ENCODE peak calls at places on chromosomes 5 and 9, in seven cellular contexts. G, F, N, R, K, I and M are unnamed samples.

GRCh38 chr9:114697951-114698351 is 16.0 kb upstream of the TEX48 start:
- DNase-seq in F (no peak), I (no peak), K (no peak), N (no peak), G (no peak), R (no peak), M (no peak)

GRCh38 chr9:122366074-122366672 is 4.7 kb upstream of the PTGS1 start:
- DNase-seq in N (no peak), R (peak), G (no peak), K (peak), I (no peak), F (no peak), M (no peak)

GRCh38 chr5:168422431-168422830 is 63.8 kb upstream of the RARS1 start:
- DNase-seq in G (no peak), R (no peak), F (peak), N (no peak), K (no peak), I (peak), M (no peak)

GRCh38 chr9:88237454-88238280 is 99.4 kb upstream of the SPATA31C2 start:
- DNase-seq in N (no peak), F (no peak), G (no peak), K (no peak), I (no peak), R (no peak), M (no peak)

GRCh38 chr9:131279196-131279926 is 3.1 kb upstream of the FAM78A start:
- DNase-seq in N (no peak), R (no peak), K (no peak), G (no peak), I (no peak), F (no peak), M (no peak)

GRCh38 chr9:134045841-134046544 is 20.7 kb downstream of the BRD3OS start:
- DNase-seq in K (no peak), I (no peak), N (no peak), G (no peak), F (no peak), R (no peak), M (no peak)

GRCh38 chr5:72510610-72511121 is 3.5 kb upstream of the ZNF366 start:
- DNase-seq in R (no peak), I (no peak), G (peak), N (no peak), K (peak), F (no peak), M (no peak)

GRCh38 chr9:78788101-78788500 is 491.2 kb downstream of the PSAT1 start:
- DNase-seq in G (no peak), F (no peak), I (no peak), K (peak), N (no peak), R (no peak), M (no peak)

GRCh38 chr5:158660726-158661125 is 439.0 kb downstream of the EBF1 start:
- DNase-seq in G (no peak), F (no peak), K (no peak), N (no peak), I (no peak), R (no peak), M (no peak)

GRCh38 chr5:142740903-142741302 is 29.3 kb upstream of the ARHGAP26 start:
- DNase-seq in R (no peak), G (no peak), I (no peak), F (no peak), N (no peak), K (no peak), M (no peak)

GRCh38 chr9:98738741-98739140 is 30.0 kb upstream of the GABBR2 start:
- DNase-seq in K (no peak), I (no peak), N (no peak), F (no peak), R (no peak), G (no peak), M (no peak)

GRCh38 chr5:160938532-160938931 is 86.5 kb upstream of the ATP10B start:
- DNase-seq in R (no peak), K (no peak), N (no peak), I (no peak), F (no peak), G (peak), M (peak)

GRCh38 chr5:93723005-93723404 is 18.4 kb downstream of the POU5F2 start:
- DNase-seq in R (no peak), F (no peak), K (peak), N (no peak), G (no peak), I (no peak), M (no peak)

GRCh38 chr9:86287013-86287412 is 4.7 kb upstream of the ISCA1 start:
- DNase-seq in K (no peak), R (no peak), F (no peak), N (no peak), G (no peak), I (peak), M (no peak)

GRCh38 chr9:136713555-136713949 is 1.2 kb downstream of the DIPK1B start:
- DNase-seq in N (no peak), K (peak), G (no peak), R (no peak), F (no peak), I (no peak), M (no peak)

GRCh38 chr9:32427111-32427873 is 42.8 kb downstream of the ACO1 start:
- DNase-seq in G (no peak), K (no peak), R (no peak), I (no peak), F (no peak), N (no peak), M (peak)

GRCh38 chr9:93659837-93660177 is 83.4 kb downstream of the PHF2 start:
- DNase-seq in G (no peak), N (no peak), R (peak), F (no peak), K (no peak), I (no peak), M (no peak)

GRCh38 chr9:130183133-130183762 is 11.0 kb downstream of the NCS1 start:
- DNase-seq in N (no peak), R (no peak), G (peak), F (no peak), K (no peak), I (peak), M (no peak)

GRCh38 chr5:176447538-176447981 is 625 bp upstream of the FAF2 start:
- DNase-seq in K (no peak), F (no peak), I (no peak), N (peak), R (peak), G (peak), M (no peak)

GRCh38 chr5:43007911-43008368 is 32.2 kb downstream of the ANXA2R start:
- DNase-seq in I (peak), N (peak), K (peak), R (peak), G (no peak), F (no peak), M (peak)

GRCh38 chr5:14818931-14819790 is 52.4 kb downstream of the ANKH start:
- DNase-seq in N (no peak), G (no peak), I (no peak), F (no peak), R (no peak), K (no peak), M (no peak)

GRCh38 chr5:1744393-1745189 is 55.0 kb downstream of the MRPL36 start:
- DNase-seq in G (no peak), F (no peak), I (no peak), K (no peak), R (peak), N (no peak), M (no peak)

GRCh38 chr9:25716220-25716872 is 38.1 kb upstream of the TUSC1 start:
- DNase-seq in K (peak), G (peak), R (peak), I (peak), F (no peak), N (peak), M (peak)

GRCh38 chr9:88011005-88011766 is 36.9 kb upstream of the CDK20 start:
- DNase-seq in I (peak), R (no peak), K (no peak), F (no peak), N (no peak), G (no peak), M (no peak)

GRCh38 chr9:129702563-129702962 is 37.1 kb downstream of the PRRX2 start:
- DNase-seq in I (no peak), N (no peak), G (no peak), F (no peak), R (no peak), K (no peak), M (peak)

GRCh38 chr5:141557681-141558136 is 61.1 kb downstream of the DIAPH1 start:
- DNase-seq in N (peak), G (peak), F (peak), R (peak), K (peak), I (peak), M (peak)

GRCh38 chr9:105144076-105144475 is 100.4 kb upstream of the SLC44A1 start:
- DNase-seq in R (no peak), N (no peak), I (no peak), G (no peak), F (no peak), K (no peak), M (no peak)

GRCh38 chr5:165321912-165322311 is 1816.5 kb downstream of the MAT2B start:
- DNase-seq in I (no peak), K (peak), G (no peak), F (no peak), N (no peak), R (no peak), M (no peak)

GRCh38 chr5:76818844-76819831 is at the start of gene F2RL1:
- DNase-seq in F (peak), I (peak), K (peak), G (peak), N (peak), R (peak), M (peak)

GRCh38 chr5:35777358-35778087 is 79.2 kb upstream of the IL7R start:
- DNase-seq in F (peak), K (peak), N (peak), I (peak), R (no peak), G (peak), M (peak)

DNA sequence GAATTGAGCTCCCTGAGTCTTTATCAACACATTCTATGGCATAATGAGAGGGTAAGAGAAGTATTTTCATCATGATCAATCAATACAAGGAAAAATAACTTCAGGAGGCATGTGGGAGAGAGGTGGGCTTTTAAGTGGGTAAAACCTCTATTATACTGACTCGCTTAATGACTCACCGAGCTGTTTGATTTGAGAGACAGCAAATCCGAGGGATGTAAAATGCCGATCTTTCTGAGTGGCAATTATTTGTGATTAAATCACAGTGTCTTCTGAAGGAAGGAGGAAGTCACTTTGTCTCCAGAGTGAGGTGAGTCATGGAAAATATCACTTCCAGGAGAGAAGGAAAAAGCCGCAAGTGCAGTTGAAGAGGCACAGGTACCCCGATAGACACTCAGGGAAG is 320.4 kb downstream of the DRD1 start:
- DNase-seq in F (peak), N (no peak), K (no peak), R (no peak), G (no peak), I (no peak), M (no peak)
- TF ChIP-seq POLR2AphosphoS5 in F (peak), N (no peak), K (no peak), R (no peak), G (no peak), I (no peak), M (no peak)

GRCh38 chr5:88786217-88786560 is 96.8 kb downstream of the MEF2C start:
- DNase-seq in R (no peak), G (no peak), I (no peak), F (no peak), N (no peak), K (no peak), M (no peak)
- H3K4me3 ChIP-seq in R (no peak), G (no peak), I (no peak), F (peak), N (no peak), K (no peak), M (peak)

DNA sequence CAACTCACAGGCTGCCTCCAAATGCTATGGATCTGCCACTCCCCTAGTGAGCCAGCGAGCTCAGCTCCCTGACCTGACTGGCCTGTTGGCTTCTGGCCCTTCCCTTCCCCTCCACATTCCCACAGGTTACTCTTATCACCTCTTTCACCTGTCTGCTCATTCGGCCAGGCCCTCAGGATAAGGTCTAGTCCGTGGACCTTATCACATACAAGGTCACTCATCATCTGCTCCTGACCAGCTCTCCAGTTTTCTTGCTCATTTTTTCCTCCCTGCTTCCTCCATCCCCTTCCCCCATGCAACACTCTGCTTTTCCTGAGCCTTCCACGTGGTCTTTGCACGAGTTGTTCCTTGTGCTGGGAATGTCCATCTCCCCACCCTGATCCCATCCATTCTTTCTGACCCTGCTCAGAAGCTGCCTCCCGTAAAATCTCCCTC is 25.9 kb upstream of the NDST1 start:
- DNase-seq in K (no peak), I (no peak), F (no peak), N (no peak), G (no peak), R (no peak), M (no peak)
- TF ChIP-seq POLR2AphosphoS5 in K (no peak), I (no peak), F (no peak), N (no peak), G (no peak), R (no peak), M (no peak)

GRCh38 chr9:72046593-72047456 is 13.6 kb downstream of the C9orf57 start:
- DNase-seq in R (no peak), I (no peak), N (no peak), K (no peak), F (no peak), G (no peak), M (no peak)

GRCh38 chr9:72041369-72041768 is 19.0 kb downstream of the C9orf57 start:
- DNase-seq in F (no peak), R (no peak), I (no peak), K (no peak), G (no peak), N (no peak), M (no peak)

GRCh38 chr9:72041775-72042194 is 18.6 kb downstream of the C9orf57 start:
- DNase-seq in F (no peak), I (no peak), K (no peak), G (peak), N (no peak), R (no peak), M (no peak)

GRCh38 chr9:72042928-72043327 is 17.5 kb downstream of the C9orf57 start:
- DNase-seq in F (no peak), R (no peak), I (no peak), N (no peak), K (no peak), G (no peak), M (no peak)

DNA sequence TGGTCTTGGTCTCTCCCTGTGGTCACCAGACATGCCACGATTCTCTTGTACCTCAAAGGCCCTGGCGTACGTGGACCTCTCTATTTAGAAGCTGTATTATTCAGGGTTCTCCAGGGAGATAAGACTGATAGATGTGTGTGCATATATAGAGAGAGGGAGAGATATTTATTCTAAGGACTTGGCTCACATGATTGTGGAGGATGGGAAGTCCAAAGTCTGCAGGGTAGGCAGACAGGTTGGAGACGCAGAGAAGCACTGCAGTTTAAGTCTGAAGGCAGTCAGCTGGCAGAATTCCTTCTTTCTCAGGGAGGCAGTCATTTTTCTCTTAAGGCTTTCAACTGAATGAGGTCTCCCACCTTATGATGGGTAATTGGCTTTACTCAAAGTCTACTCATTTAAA is 16.3 kb downstream of the C9orf57 start:
- DNase-seq in K (no peak), R (no peak), G (no peak), I (no peak), N (no peak), F (no peak), M (no peak)
- H3K4me3 ChIP-seq in K (no peak), R (no peak), G (no peak), I (no peak), N (no peak), F (no peak), M (no peak)

GRCh38 chr5:139637438-139638089 is 10.6 kb upstream of the CXXC5 start:
- DNase-seq in K (peak), R (peak), N (peak), G (peak), I (peak), F (no peak), M (peak)
- TF ChIP-seq POLR2AphosphoS5 in K (peak), R (peak), N (no peak), G (peak), I (no peak), F (peak), M (peak)

GRCh38 chr9:16752615-16753014 is 117.9 kb downstream of the BNC2 start:
- DNase-seq in G (no peak), F (no peak), I (no peak), K (no peak), R (no peak), N (no peak), M (no peak)
- H3K4me3 ChIP-seq in G (no peak), F (no peak), I (no peak), K (no peak), R (no peak), N (no peak), M (no peak)

DNA sequence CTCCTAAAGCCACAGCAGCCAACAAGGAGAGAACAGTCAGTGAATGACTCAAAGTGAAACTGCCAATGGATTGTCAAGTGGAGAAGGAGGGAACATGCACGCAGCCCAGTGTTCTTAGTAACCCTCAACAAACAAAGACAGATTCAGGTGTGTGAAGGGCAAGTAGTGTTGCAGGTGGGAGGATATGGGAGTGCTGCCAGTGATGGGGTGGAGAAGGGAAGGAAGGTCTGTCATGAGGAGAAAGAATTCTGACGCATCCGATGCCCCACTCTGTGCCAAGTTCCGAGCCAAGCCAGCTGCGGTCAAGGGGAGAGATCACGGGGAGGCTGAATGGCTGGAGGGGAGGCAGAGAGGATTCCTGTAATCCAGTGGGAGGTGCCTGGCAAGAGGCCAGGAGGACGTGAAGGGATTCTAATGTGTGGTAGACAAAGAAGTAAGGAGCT is 56.5 kb downstream of the CAST start:
- DNase-seq in G (peak), K (no peak), N (no peak), I (peak), F (no peak), R (no peak), M (peak)
- TF ChIP-seq POLR2AphosphoS5 in G (peak), K (no peak), N (no peak), I (no peak), F (no peak), R (peak), M (no peak)